ENCODE peak calls at places on chromosomes 2 and 18, in six cellular contexts. H, G, T, C, A and N are unnamed samples.

GRCh38 chr2:160241251-160242137 is 41.4 kb upstream of the ITGB6 start:
- DNase-seq in G (no peak), T (peak; percentile 90), A (peak; percentile 90), H (no peak), C (no peak), N (peak; percentile 89)

GRCh38 chr2:106124126-106124756 is 69.9 kb downstream of the UXS1 start:
- DNase-seq in C (peak; percentile 64), H (no peak), T (no peak), A (no peak), G (no peak), N (no peak)

GRCh38 chr2:10256031-10256524 is 46.6 kb upstream of the HPCAL1 start:
- DNase-seq in A (no peak), T (no peak), H (peak; percentile 4), G (no peak), C (no peak), N (no peak)

GRCh38 chr2:234038076-234038802 is 12.3 kb upstream of the SPP2 start:
- DNase-seq in A (no peak), G (no peak), C (no peak), T (no peak), H (no peak), N (no peak)

GRCh38 chr18:33577688-33578370 is at the start of gene ASXL3:
- DNase-seq in G (peak; percentile 66), C (peak; percentile 40), A (peak; percentile 34), T (no peak), H (no peak), N (peak; percentile 9)

GRCh38 chr2:73582364-73582763 is 59.9 kb downstream of the NAT8 start:
- DNase-seq in C (no peak), H (no peak), G (no peak), A (no peak), T (no peak), N (no peak)

GRCh38 chr2:96209011-96209728 is 543 bp upstream of the STARD7 start:
- DNase-seq in H (no peak), C (no peak), G (no peak), T (no peak), A (no peak), N (no peak)

GRCh38 chr2:30354150-30354549 is 92.9 kb upstream of the LCLAT1 start:
- DNase-seq in H (no peak), G (no peak), C (no peak), T (no peak), A (no peak), N (no peak)

GRCh38 chr2:108589786-108590185 is 55.5 kb downstream of the LIMS1 start:
- DNase-seq in C (no peak), G (no peak), T (no peak), A (no peak), H (no peak), N (no peak)

GRCh38 chr18:79315589-79315988 is 80.1 kb upstream of the NFATC1 start:
- DNase-seq in A (no peak), C (no peak), H (no peak), T (no peak), G (no peak), N (no peak)

GRCh38 chr2:150548527-150548926 is 61.1 kb upstream of the RND3 start:
- DNase-seq in C (no peak), T (no peak), A (peak; percentile 29), G (no peak), H (no peak), N (peak; percentile 26)

GRCh38 chr2:29731948-29732347 is 189.4 kb downstream of the ALK start:
- DNase-seq in H (no peak), G (no peak), C (no peak), T (no peak), A (no peak), N (no peak)

GRCh38 chr18:28189400-28190239 is 12.7 kb upstream of the CDH2 start:
- DNase-seq in A (peak; percentile 16), H (no peak), T (peak; percentile 79), G (peak; percentile 44), C (no peak), N (peak; percentile 53)

GRCh38 chr18:44153976-44154375 is 526.7 kb upstream of the SETBP1 start:
- DNase-seq in G (no peak), T (no peak), A (no peak), H (no peak), C (no peak), N (no peak)

GRCh38 chr2:240564571-240565266 is 3.6 kb upstream of the RNPEPL1 start:
- DNase-seq in T (no peak), C (no peak), G (no peak), H (no peak), A (no peak), N (no peak)

GRCh38 chr2:137865954-137866540 is 98.2 kb upstream of the HNMT start:
- DNase-seq in T (peak; percentile 16), C (no peak), G (peak; percentile 24), H (no peak), A (peak; percentile 22), N (peak; percentile 75)

GRCh38 chr2:39805936-39806608 is 27.0 kb upstream of the THUMPD2 start:
- DNase-seq in H (no peak), C (peak; percentile 8), T (no peak), G (no peak), A (no peak), N (no peak)

GRCh38 chr2:75157435-75157834 is 41.9 kb downstream of the TACR1 start:
- DNase-seq in C (peak; percentile 2), T (no peak), A (no peak), G (no peak), H (no peak), N (no peak)

GRCh38 chr2:68767996-68768395 is 33.4 kb downstream of the ARHGAP25 start:
- DNase-seq in T (no peak), H (no peak), G (no peak), A (no peak), C (no peak), N (no peak)

GRCh38 chr18:49460958-49461601 is 635 bp upstream of the DYM start:
- DNase-seq in H (no peak), C (no peak), A (peak; percentile 24), G (no peak), T (peak; percentile 43), N (no peak)

GRCh38 chr2:128638741-128639477 is 320.2 kb upstream of the HS6ST1 start:
- DNase-seq in G (peak; percentile 60), A (peak; percentile 29), C (peak; percentile 54), T (peak; percentile 65), H (no peak), N (peak; percentile 89)

GRCh38 chr2:178718283-178718682 is 88.9 kb downstream of the TTN start:
- DNase-seq in A (no peak), C (no peak), H (no peak), T (no peak), G (no peak), N (peak; percentile 10)

GRCh38 chr2:56211048-56211447 is 27.3 kb downstream of the CCDC85A start:
- DNase-seq in T (no peak), A (no peak), G (no peak), C (no peak), H (no peak), N (no peak)

GRCh38 chr2:200156140-200156858 is 150.2 kb upstream of the SPATS2L start:
- DNase-seq in C (no peak), G (no peak), H (no peak), A (peak; percentile 84), T (peak; percentile 90), N (no peak)

GRCh38 chr2:112706170-112706664 is 14.6 kb upstream of the NT5DC4 start:
- DNase-seq in G (no peak), H (no peak), T (peak; percentile 93), A (peak; percentile 89), C (no peak), N (no peak)

GRCh38 chr2:96113951-96114350 is 2.4 kb downstream of the ADRA2B start:
- DNase-seq in H (no peak), G (no peak), A (no peak), C (no peak), T (no peak), N (no peak)